ENCODE peak calls at places on chromosomes 2 and 18, in ten cellular contexts. P, E, A, T, Z, U, N, J, C and Y are unnamed samples.

GRCh38 chr2:12177052-12177994 is 430.9 kb downstream of the LPIN1 start:
- DNase-seq in P (no peak), E (no peak), A (peak), T (no peak), Z (peak), U (no peak), N (peak), J (peak), C (peak), Y (peak)

GRCh38 chr2:241410739-241411176 is 54.7 kb downstream of the FARP2 start:
- DNase-seq in P (no peak), E (peak), A (peak), T (no peak), Z (peak), U (no peak), N (peak), J (no peak), C (peak), Y (peak)

GRCh38 chr18:59606193-59607175 is 90.7 kb downstream of the CCBE1 start:
- DNase-seq in P (no peak), E (no peak), A (peak), T (no peak), Z (no peak), U (no peak), N (peak), J (no peak), C (peak), Y (peak)

GRCh38 chr2:200944467-200945394 is 18.7 kb downstream of the ORC2 start:
- DNase-seq in P (no peak), E (no peak), A (peak), T (no peak), Z (peak), U (no peak), N (peak), J (no peak), C (peak), Y (peak)

GRCh38 chr2:46821600-46821999 is 94.0 kb downstream of the MCFD2 start:
- DNase-seq in P (no peak), E (no peak), A (no peak), T (no peak), Z (no peak), U (no peak), N (no peak), J (no peak), C (no peak), Y (no peak)

GRCh38 chr2:153299217-153299616 is 179.3 kb downstream of the RPRM start:
- DNase-seq in P (no peak), E (no peak), A (no peak), T (no peak), Z (no peak), U (no peak), N (no peak), J (no peak), C (no peak), Y (no peak)

GRCh38 chr2:191029280-191029908 is 15.4 kb upstream of the STAT1 start:
- DNase-seq in P (no peak), E (no peak), A (no peak), T (no peak), Z (no peak), U (no peak), N (no peak), J (no peak), C (no peak), Y (no peak)

GRCh38 chr18:21955757-21956652 is 213.4 kb upstream of the GATA6 start:
- DNase-seq in P (peak), E (peak), A (peak), T (peak), Z (peak), U (peak), N (peak), J (peak), C (peak), Y (peak)

GRCh38 chr2:135585586-135585985 is 54.3 kb downstream of the R3HDM1 start:
- DNase-seq in P (no peak), E (no peak), A (no peak), T (no peak), Z (no peak), U (no peak), N (peak), J (peak), C (peak), Y (peak)

GRCh38 chr18:13137041-13137938 is 81.3 kb upstream of the LDLRAD4 start:
- DNase-seq in P (peak), E (no peak), A (peak), T (peak), Z (peak), U (no peak), N (peak), J (no peak), C (no peak), Y (peak)
- TF ChIP-seq CTCF in P (no peak), E (no peak), A (no peak), T (no peak), Z (no peak), U (no peak), N (no peak), J (no peak), C (no peak), Y (no peak)

DNA sequence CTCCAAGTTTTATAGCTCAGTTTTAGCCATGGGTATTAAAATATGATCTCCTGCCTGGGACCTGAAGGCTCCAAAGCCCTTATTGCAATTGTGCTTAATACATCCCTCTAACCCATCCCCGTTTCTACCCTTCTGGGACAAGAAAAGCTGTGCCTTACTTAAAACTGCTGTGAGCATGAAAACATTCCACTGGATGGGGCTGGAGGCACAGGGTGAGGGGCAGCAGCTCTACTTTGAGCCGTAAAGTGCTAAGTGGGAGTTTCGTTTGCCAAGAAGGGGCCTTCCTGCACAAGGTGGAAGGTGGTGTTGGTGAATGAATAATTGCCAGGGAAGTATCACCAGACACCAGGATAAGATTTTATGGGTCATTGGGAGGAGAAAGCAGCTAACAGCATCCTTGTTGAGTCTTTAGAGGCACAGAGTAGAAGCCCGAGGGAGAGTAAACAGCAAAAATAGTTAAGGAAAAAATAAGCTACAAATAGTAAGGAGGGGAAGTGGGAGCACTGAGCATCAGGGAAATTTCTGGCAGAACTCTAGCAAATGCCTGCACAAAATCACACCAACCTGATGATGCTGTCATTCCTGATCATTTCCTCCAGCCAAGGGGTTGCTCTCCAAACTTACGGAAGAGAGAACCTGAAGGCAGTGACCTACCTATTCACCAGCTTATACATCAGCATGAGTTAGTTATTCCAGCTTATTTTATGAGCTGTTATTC is 218.4 kb downstream of the MREG start:
- DNase-seq in P (no peak), E (no peak), A (no peak), T (no peak), Z (no peak), U (peak), N (peak), J (peak), C (peak), Y (peak)
- TF ChIP-seq CTCF in P (no peak), E (no peak), A (no peak), T (no peak), Z (no peak), U (no peak), N (no peak), J (peak), C (peak), Y (no peak)

GRCh38 chr2:124248366-124248765 is 223.3 kb downstream of the CNTNAP5 start:
- DNase-seq in P (no peak), E (no peak), A (no peak), T (no peak), Z (no peak), U (no peak), N (no peak), J (no peak), C (no peak), Y (no peak)
- TF ChIP-seq CTCF in P (no peak), E (no peak), A (no peak), T (no peak), Z (no peak), U (no peak), N (no peak), J (no peak), C (no peak), Y (no peak)

DNA sequence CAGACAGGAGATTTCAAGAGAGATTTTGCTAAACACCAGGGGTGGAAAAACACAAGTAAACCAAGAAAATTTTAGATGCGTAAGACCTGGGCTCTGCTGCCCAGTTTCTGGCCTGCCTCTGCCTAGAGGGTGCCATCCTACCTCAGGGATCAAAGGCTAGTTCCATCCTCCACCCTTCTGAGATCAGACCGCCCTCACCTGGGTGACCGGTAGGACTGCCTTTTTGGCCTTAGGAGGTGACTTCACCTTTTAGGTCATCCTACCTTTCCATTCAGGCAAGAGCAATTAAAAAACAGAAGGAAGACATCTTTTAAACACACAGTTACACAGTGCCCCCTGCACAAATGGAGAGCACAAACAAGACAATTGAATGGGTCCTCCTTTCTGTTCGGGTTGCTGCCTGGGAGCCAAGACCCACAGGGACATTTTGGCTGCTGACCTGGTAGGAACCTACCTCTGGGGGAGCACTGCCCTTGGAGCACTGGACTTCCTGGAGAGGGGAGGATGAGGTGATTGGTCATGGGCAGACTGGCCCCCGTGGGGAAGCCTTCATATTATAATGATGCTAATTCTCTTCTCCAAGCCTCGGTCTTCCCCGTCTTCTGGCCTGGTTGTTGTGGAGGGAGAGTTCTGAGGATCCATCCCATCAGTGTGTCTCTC is 3.1 kb downstream of the PSD4 start:
- DNase-seq in P (peak), E (no peak), A (no peak), T (no peak), Z (no peak), U (no peak), N (no peak), J (no peak), C (no peak), Y (no peak)
- TF ChIP-seq CTCF in P (no peak), E (no peak), A (no peak), T (no peak), Z (no peak), U (no peak), N (no peak), J (no peak), C (no peak), Y (no peak)

DNA sequence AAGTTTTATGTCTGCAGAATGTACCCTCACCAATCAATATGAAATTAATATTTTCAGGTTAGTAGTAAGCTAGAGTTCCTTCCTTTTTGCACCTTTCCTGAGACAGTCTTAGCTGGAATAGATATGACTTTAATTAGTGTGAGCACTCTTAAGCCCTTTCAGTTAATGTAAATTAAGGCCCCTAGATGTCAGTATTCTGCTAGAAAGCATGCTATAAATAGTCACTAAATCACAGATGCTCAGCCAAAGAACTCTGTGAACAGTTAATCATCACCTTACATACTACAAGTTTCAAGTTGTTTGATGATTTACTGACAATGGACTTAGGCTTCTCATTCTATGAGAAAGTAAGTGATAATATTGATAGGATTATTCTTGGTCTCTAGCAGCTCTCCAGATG is 413.7 kb downstream of the PTH2R start:
- DNase-seq in P (no peak), E (no peak), A (no peak), T (no peak), Z (no peak), U (no peak), N (no peak), J (peak), C (peak), Y (no peak)
- TF ChIP-seq CTCF in P (no peak), E (peak), A (peak), T (no peak), Z (no peak), U (no peak), N (no peak), J (peak), C (no peak), Y (no peak)